ENCODE peak calls at places on chromosomes 7 and 10, in six cellular contexts. B is GM13976, G is cardiac muscle cell, D is kidney, Q is WTC11, T is GM20000. J is an unnamed sample.
A peak's percentile ranks its signal among the peaks of the same experiment; 100 is the strongest.

GRCh38 chr10:96720422-96721206 is at the start of gene PIK3AP1:
- DNase-seq in T (peak; percentile 91), D (peak; percentile 85), G (peak; percentile 62), Q (peak; percentile 49), B (peak; percentile 90), J (peak; percentile 68)

GRCh38 chr10:96395931-96396877 is 37.4 kb upstream of the OPALIN start:
- DNase-seq in D (no peak), Q (peak; percentile 77), T (peak; percentile 82), G (peak; percentile 76), B (peak; percentile 87), J (peak; percentile 73)

GRCh38 chr7:48130658-48131108 is 40.6 kb upstream of the ABCA13 start:
- DNase-seq in T (no peak), D (no peak), G (no peak), Q (no peak), B (no peak), J (no peak)

GRCh38 chr10:119505131-119505551 is 37.4 kb downstream of the RGS10 start:
- DNase-seq in Q (no peak), T (no peak), G (no peak), D (peak; percentile 59), B (no peak), J (no peak)

GRCh38 chr7:115306541-115306940 is 384.6 kb downstream of the MDFIC start:
- DNase-seq in B (no peak), Q (no peak), G (no peak), T (no peak), D (no peak), J (no peak)

GRCh38 chr10:17624996-17625395 is 7.8 kb upstream of the HACD1 start:
- DNase-seq in B (no peak), D (no peak), G (no peak), Q (no peak), T (no peak), J (no peak)

GRCh38 chr7:98214811-98215321 is 3.6 kb downstream of the BHLHA15 start:
- DNase-seq in T (peak; percentile 31), Q (no peak), G (no peak), B (no peak), D (peak; percentile 64), J (no peak)

GRCh38 chr10:78047314-78047891 is 13.7 kb downstream of the RPS24 start:
- DNase-seq in B (peak; percentile 70), Q (peak; percentile 97), G (peak; percentile 93), D (peak; percentile 89), T (peak; percentile 63), J (peak; percentile 97)

GRCh38 chr7:106260136-106260561 is 24.6 kb downstream of the NAMPT start:
- DNase-seq in D (no peak), G (no peak), B (no peak), Q (no peak), T (no peak), J (no peak)

GRCh38 chr10:116030576-116030975 is 242.4 kb downstream of the GFRA1 start:
- DNase-seq in G (no peak), B (no peak), Q (no peak), T (no peak), D (no peak), J (no peak)

GRCh38 chr7:42493436-42494198 is 256.6 kb upstream of the GLI3 start:
- DNase-seq in G (peak; percentile 74), Q (peak; percentile 64), B (no peak), D (peak; percentile 90), T (no peak), J (peak; percentile 76)

GRCh38 chr7:131859162-131859821 is 302.9 kb upstream of the PODXL start:
- DNase-seq in B (peak; percentile 70), G (peak; percentile 73), Q (peak; percentile 83), D (no peak), T (peak; percentile 73), J (peak; percentile 78)

GRCh38 chr7:100969066-100969615 is at the start of gene MUC12:
- DNase-seq in T (no peak), G (no peak), B (peak; percentile 39), D (no peak), Q (no peak), J (no peak)

GRCh38 chr10:110169586-110169985 is 37.8 kb upstream of the MXI1 start:
- DNase-seq in G (no peak), B (no peak), Q (no peak), T (no peak), D (no peak), J (no peak)

GRCh38 chr10:80487422-80487785 is 33.3 kb downstream of the TSPAN14 start:
- DNase-seq in T (no peak), B (no peak), D (no peak), Q (no peak), G (no peak), J (no peak)

GRCh38 chr7:129443612-129444011 is 9.4 kb downstream of the STRIP2 start:
- DNase-seq in G (peak; percentile 52), T (no peak), D (no peak), B (no peak), Q (no peak), J (no peak)

GRCh38 chr7:90595341-90595800 is 750 bp upstream of the CDK14 start:
- DNase-seq in Q (no peak), G (no peak), T (no peak), B (no peak), D (no peak), J (no peak)

GRCh38 chr10:10930979-10931743 is 86.5 kb upstream of the CELF2 start:
- DNase-seq in Q (peak; percentile 20), G (no peak), B (no peak), D (no peak), T (no peak), J (no peak)

GRCh38 chr10:32056136-32057040 is at the start of gene KIF5B:
- DNase-seq in D (peak; percentile 96), Q (peak; percentile 89), G (peak; percentile 92), B (peak; percentile 98), T (peak; percentile 97), J (peak; percentile 91)

GRCh38 chr10:15313034-15313433 is 58.1 kb downstream of the FAM171A1 start:
- DNase-seq in Q (no peak), G (no peak), D (no peak), B (no peak), T (no peak), J (no peak)

GRCh38 chr7:66265566-66265965 is 60.4 kb downstream of the TPST1 start:
- DNase-seq in G (peak; percentile 17), D (no peak), T (no peak), B (no peak), Q (no peak), J (no peak)

GRCh38 chr7:150860291-150860977 is 8.1 kb downstream of the AOC1 start:
- DNase-seq in B (no peak), G (peak; percentile 24), Q (no peak), D (no peak), T (no peak), J (no peak)

GRCh38 chr7:73681031-73681430 is 2.2 kb downstream of the DNAJC30 start:
- DNase-seq in G (no peak), Q (no peak), T (no peak), D (no peak), B (no peak), J (no peak)

GRCh38 chr7:92955081-92955480 is 118.7 kb upstream of the CDK6 start:
- DNase-seq in Q (no peak), B (no peak), D (no peak), G (no peak), T (no peak), J (no peak)

GRCh38 chr7:64618785-64619456 is 47.0 kb upstream of the ZNF107 start:
- DNase-seq in G (peak; percentile 23), D (no peak), B (no peak), T (no peak), Q (no peak), J (no peak)
- TF ChIP-seq CTCF in G (peak; percentile 45), D (peak; percentile 62), B (no peak), T (no peak), Q (peak; percentile 52), J (no peak)

DNA sequence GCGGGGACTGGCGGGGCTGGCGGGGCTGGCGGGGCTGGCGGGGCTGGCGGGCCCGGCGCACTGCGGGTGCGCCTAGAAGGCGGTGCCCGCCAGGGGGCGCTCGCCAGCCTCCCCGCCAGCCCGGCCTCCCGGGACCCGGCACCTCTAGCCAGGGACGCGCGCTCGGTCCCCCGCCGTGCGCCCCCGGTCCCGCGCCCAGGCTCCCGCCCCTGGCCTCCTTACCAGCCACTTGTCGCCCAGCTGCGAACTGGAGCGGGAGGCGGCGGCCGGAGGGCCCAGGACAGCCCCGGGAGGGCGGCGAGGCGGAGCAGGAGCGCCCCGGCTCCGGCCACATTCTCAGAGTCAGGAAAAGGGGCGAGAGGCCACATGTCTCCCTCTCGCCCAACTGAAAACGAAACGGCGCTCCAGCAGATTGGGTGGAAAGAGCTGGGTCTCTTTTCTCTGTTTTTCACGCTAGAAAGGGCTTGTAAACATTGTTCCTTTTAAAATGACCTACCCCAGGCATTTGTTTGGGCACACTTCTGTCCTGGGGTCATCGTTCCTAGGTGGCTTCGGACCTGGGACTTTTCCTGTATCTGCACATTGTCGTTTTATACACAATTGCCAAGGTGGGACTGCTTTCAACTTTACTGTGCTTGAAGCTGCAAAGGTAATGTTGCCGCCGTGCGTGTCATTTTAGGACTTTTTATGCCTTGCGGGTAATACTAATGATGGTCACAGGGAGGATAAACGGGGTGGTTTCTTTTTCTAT is 378 bp upstream of the PRKCQ start:
- DNase-seq in Q (peak; percentile 81), B (peak; percentile 89), T (peak; percentile 91), G (peak; percentile 91), D (peak; percentile 90), J (peak; percentile 94)
- TF ChIP-seq CTCF in Q (peak; percentile 76), B (peak; percentile 80), T (peak; percentile 55), G (peak; percentile 27), D (peak; percentile 57), J (peak; percentile 25)

GRCh38 chr10:3745582-3745981 is 39.4 kb downstream of the KLF6 start:
- DNase-seq in B (no peak), D (no peak), Q (no peak), G (no peak), T (no peak), J (no peak)

GRCh38 chr10:3747248-3747960 is 37.6 kb downstream of the KLF6 start:
- DNase-seq in G (no peak), D (no peak), Q (no peak), T (no peak), B (no peak), J (no peak)

GRCh38 chr10:3747984-3748383 is 37.0 kb downstream of the KLF6 start:
- DNase-seq in B (no peak), G (no peak), D (no peak), T (no peak), Q (no peak), J (no peak)

GRCh38 chr10:3748484-3748883 is 36.5 kb downstream of the KLF6 start:
- DNase-seq in T (no peak), Q (no peak), D (no peak), B (no peak), G (no peak), J (no peak)

GRCh38 chr10:3746634-3747033 is 38.4 kb downstream of the KLF6 start:
- DNase-seq in B (no peak), G (no peak), T (no peak), Q (no peak), D (no peak), J (no peak)
- TF ChIP-seq CTCF in B (no peak), G (no peak), T (no peak), Q (no peak), D (no peak), J (no peak)

DNA sequence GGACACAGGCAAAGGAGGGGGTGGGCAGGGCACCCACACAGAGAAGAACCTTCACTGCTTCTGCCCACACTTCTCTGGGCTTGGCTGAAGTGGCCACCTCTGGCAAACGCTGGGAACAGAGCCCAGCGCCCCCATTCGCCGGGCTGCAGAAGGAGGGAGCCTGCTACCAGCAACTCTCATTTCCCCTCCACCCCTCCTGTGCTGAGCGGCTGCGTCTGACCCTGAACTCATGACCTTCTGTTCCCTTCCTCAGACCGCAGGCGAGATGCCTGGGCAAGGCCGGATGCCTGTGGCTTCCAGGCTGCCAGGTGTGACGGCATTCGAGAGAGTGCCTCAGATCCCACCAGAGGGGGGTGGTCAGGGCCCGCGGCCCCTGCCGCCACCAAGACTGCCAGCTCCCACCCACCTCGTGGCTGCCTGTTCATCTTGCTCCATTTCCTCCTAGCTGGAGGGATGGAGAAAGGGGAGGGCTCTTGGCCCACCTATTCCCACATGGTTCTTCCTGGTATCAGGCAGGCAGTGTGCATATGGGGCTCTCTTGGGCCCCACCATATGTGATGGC is 19.8 kb downstream of the DNAJB12 start:
- DNase-seq in D (peak; percentile 99), B (peak; percentile 81), Q (no peak), G (no peak), T (peak; percentile 77), J (no peak)
- TF ChIP-seq CTCF in D (no peak), B (peak; percentile 40), Q (no peak), G (peak; percentile 40), T (no peak), J (no peak)